ENCODE peak calls at places on chromosomes 5 and 9, in five cellular contexts. U is NCI-H2029 treated with DMSO at 0.1 percent for 48 hours; C is stimulated activated CD4-positive, alpha-beta T cell treated with anti-CD3 and anti-CD28 coated beads, Interleukin-4, amount 100 ng/mL, for 4 hours; T is activated naive CD8-positive, alpha-beta T cell treated with anti-CD3 and anti-CD28 coated beads, Interleukin-2, amount 50 U/mL, for 24 hours; K is A172. V is an unnamed sample.

GRCh38 chr5:53161876-53162275 is 52.3 kb upstream of the MOCS2 start:
- DNase-seq in U (no peak), C (no peak), T (no peak), K (no peak), V (no peak)

GRCh38 chr9:96513622-96514021 is 63.7 kb downstream of the HABP4 start:
- DNase-seq in U (no peak), C (no peak), T (no peak), K (no peak), V (no peak)

GRCh38 chr9:23849379-23849778 is 23.3 kb upstream of the ELAVL2 start:
- DNase-seq in U (no peak), C (no peak), T (no peak), K (peak), V (no peak)

GRCh38 chr5:150999704-151000452 is 20.5 kb upstream of the GPX3 start:
- DNase-seq in U (peak), C (no peak), T (no peak), K (no peak), V (no peak)

GRCh38 chr9:136194540-136194939 is 10.4 kb downstream of the LHX3 start:
- DNase-seq in U (no peak), C (no peak), T (no peak), K (no peak), V (no peak)

GRCh38 chr5:1546556-1546955 is 22.8 kb upstream of the LPCAT1 start:
- DNase-seq in U (peak), C (no peak), T (no peak), K (no peak), V (no peak)

GRCh38 chr5:127418378-127418777 is 99.1 kb upstream of the PRRC1 start:
- DNase-seq in U (no peak), C (no peak), T (no peak), K (no peak), V (no peak)

GRCh38 chr9:94286056-94286455 is 27.0 kb downstream of the ZNF169 start:
- DNase-seq in U (no peak), C (no peak), T (no peak), K (peak), V (no peak)

GRCh38 chr9:121849554-121849953 is 198.1 kb downstream of the DAB2IP start:
- DNase-seq in U (no peak), C (no peak), T (no peak), K (no peak), V (no peak)

GRCh38 chr5:67234671-67235176 is 38.1 kb upstream of the CD180 start:
- DNase-seq in U (peak), C (no peak), T (no peak), K (peak), V (peak)

GRCh38 chr5:169667896-169668674 is 31.0 kb downstream of the DOCK2 start:
- DNase-seq in U (no peak), C (no peak), T (no peak), K (peak), V (no peak)

GRCh38 chr9:69218166-69218565 is 44.1 kb downstream of the TJP2 start:
- DNase-seq in U (no peak), C (no peak), T (no peak), K (no peak), V (peak)

GRCh38 chr9:14238518-14238917 is 75.4 kb downstream of the NFIB start:
- DNase-seq in U (no peak), C (no peak), T (no peak), K (peak), V (no peak)

GRCh38 chr9:71273613-71274012 is 152.2 kb upstream of the TRPM3 start:
- DNase-seq in U (no peak), C (no peak), T (no peak), K (no peak), V (no peak)

V was measured in DMS79 treated with DMSO at 0.1 percent for 48 hours.